ENCODE peak calls at places on chromosomes 7 and 10, in seven cellular contexts. One of them, this sample, is unnamed.

GRCh38 chr7:128066858-128067257 is 35.6 kb upstream of the LRRC4 start:
- DNase-seq in mesendoderm: peak
- DNase-seq in mesenchymal stem cell: no peak
- DNase-seq in H9: no peak
- DNase-seq in trophoblast cell: no peak
- DNase-seq in IMR-90: no peak
- DNase-seq in H1: no peak
- DNase-seq in this sample: no peak

GRCh38 chr10:113644185-113645120 is 19.4 kb downstream of the NRAP start:
- DNase-seq in IMR-90: peak
- DNase-seq in mesendoderm: peak
- DNase-seq in H9: no peak
- DNase-seq in trophoblast cell: peak
- DNase-seq in mesenchymal stem cell: peak
- DNase-seq in H1: no peak
- DNase-seq in this sample: no peak

GRCh38 chr7:131096267-131096927 is 231.3 kb upstream of the MKLN1 start:
- DNase-seq in H9: no peak
- DNase-seq in IMR-90: no peak
- DNase-seq in H1: no peak
- DNase-seq in mesendoderm: no peak
- DNase-seq in trophoblast cell: peak
- DNase-seq in mesenchymal stem cell: peak
- DNase-seq in this sample: no peak

GRCh38 chr10:13791483-13791882 is 204.7 kb downstream of the PRPF18 start:
- DNase-seq in H1: no peak
- DNase-seq in mesenchymal stem cell: no peak
- DNase-seq in H9: no peak
- DNase-seq in trophoblast cell: no peak
- DNase-seq in IMR-90: no peak
- DNase-seq in mesendoderm: no peak
- DNase-seq in this sample: no peak

GRCh38 chr10:128373071-128373749 is 247.0 kb upstream of the MKI67 start:
- DNase-seq in trophoblast cell: no peak
- DNase-seq in mesenchymal stem cell: no peak
- DNase-seq in IMR-90: no peak
- DNase-seq in mesendoderm: no peak
- DNase-seq in H1: no peak
- DNase-seq in H9: no peak
- DNase-seq in this sample: no peak

GRCh38 chr7:130276796-130277762 is 10.4 kb downstream of the CPA2 start:
- DNase-seq in trophoblast cell: no peak
- DNase-seq in H1: no peak
- DNase-seq in H9: no peak
- DNase-seq in IMR-90: peak
- DNase-seq in mesenchymal stem cell: peak
- DNase-seq in mesendoderm: no peak
- DNase-seq in this sample: no peak

GRCh38 chr10:112852308-112852707 is 97.7 kb upstream of the TCF7L2 start:
- DNase-seq in H9: no peak
- DNase-seq in mesenchymal stem cell: no peak
- DNase-seq in H1: no peak
- DNase-seq in trophoblast cell: peak
- DNase-seq in IMR-90: no peak
- DNase-seq in mesendoderm: no peak
- DNase-seq in this sample: no peak

GRCh38 chr7:75842836-75843446 is 29.3 kb upstream of the CCL24 start:
- DNase-seq in mesendoderm: peak
- DNase-seq in H9: no peak
- DNase-seq in H1: no peak
- DNase-seq in mesenchymal stem cell: peak
- DNase-seq in IMR-90: peak
- DNase-seq in trophoblast cell: peak
- DNase-seq in this sample: no peak

GRCh38 chr10:79246606-79247275 is 100.5 kb upstream of the PPIF start:
- DNase-seq in trophoblast cell: no peak
- DNase-seq in H1: no peak
- DNase-seq in IMR-90: no peak
- DNase-seq in mesenchymal stem cell: peak
- DNase-seq in H9: no peak
- DNase-seq in mesendoderm: no peak
- DNase-seq in this sample: no peak

GRCh38 chr7:50721160-50721559 is 61.5 kb downstream of the GRB10 start:
- DNase-seq in mesendoderm: no peak
- DNase-seq in H1: no peak
- DNase-seq in trophoblast cell: peak
- DNase-seq in H9: no peak
- DNase-seq in IMR-90: no peak
- DNase-seq in mesenchymal stem cell: no peak
- DNase-seq in this sample: no peak

GRCh38 chr10:70761031-70761601 is 24.1 kb downstream of the TBATA start:
- DNase-seq in mesenchymal stem cell: no peak
- DNase-seq in H9: peak
- DNase-seq in H1: peak
- DNase-seq in trophoblast cell: no peak
- DNase-seq in mesendoderm: peak
- DNase-seq in IMR-90: no peak
- DNase-seq in this sample: no peak

GRCh38 chr7:103524042-103524907 is 78.3 kb upstream of the SLC26A5 start:
- DNase-seq in mesenchymal stem cell: peak
- DNase-seq in trophoblast cell: peak
- DNase-seq in IMR-90: peak
- DNase-seq in H9: no peak
- DNase-seq in H1: no peak
- DNase-seq in mesendoderm: peak
- DNase-seq in this sample: peak

GRCh38 chr10:78571286-78571685 is 497.5 kb upstream of the ZMIZ1 start:
- DNase-seq in mesendoderm: no peak
- DNase-seq in trophoblast cell: no peak
- DNase-seq in H9: no peak
- DNase-seq in mesenchymal stem cell: no peak
- DNase-seq in H1: no peak
- DNase-seq in IMR-90: no peak
- DNase-seq in this sample: no peak

GRCh38 chr10:86224354-86225097 is 142.1 kb downstream of the GRID1 start:
- DNase-seq in H9: no peak
- DNase-seq in H1: no peak
- DNase-seq in mesendoderm: peak
- DNase-seq in trophoblast cell: no peak
- DNase-seq in mesenchymal stem cell: no peak
- DNase-seq in IMR-90: no peak
- DNase-seq in this sample: no peak

GRCh38 chr10:48491422-48492139 is 113.3 kb downstream of the ARHGAP22 start:
- DNase-seq in H9: no peak
- DNase-seq in mesenchymal stem cell: no peak
- DNase-seq in mesendoderm: no peak
- DNase-seq in H1: peak
- DNase-seq in trophoblast cell: no peak
- DNase-seq in IMR-90: no peak
- DNase-seq in this sample: no peak

GRCh38 chr7:72924748-72925545 is at the start of gene POM121:
- DNase-seq in IMR-90: peak
- DNase-seq in mesendoderm: peak
- DNase-seq in H1: peak
- DNase-seq in H9: peak
- DNase-seq in trophoblast cell: peak
- DNase-seq in mesenchymal stem cell: peak
- DNase-seq in this sample: peak

GRCh38 chr10:120386196-120386595 is 70.8 kb upstream of the PLPP4 start:
- DNase-seq in trophoblast cell: no peak
- DNase-seq in H9: no peak
- DNase-seq in IMR-90: no peak
- DNase-seq in mesendoderm: no peak
- DNase-seq in H1: no peak
- DNase-seq in mesenchymal stem cell: no peak
- DNase-seq in this sample: no peak

GRCh38 chr10:50603151-50603850 is 20.5 kb downstream of the SGMS1 start:
- DNase-seq in trophoblast cell: no peak
- DNase-seq in IMR-90: no peak
- DNase-seq in H9: no peak
- DNase-seq in mesenchymal stem cell: no peak
- DNase-seq in H1: no peak
- DNase-seq in mesendoderm: no peak
- DNase-seq in this sample: no peak

GRCh38 chr10:78716034-78716660 is 352.6 kb upstream of the ZMIZ1 start:
- DNase-seq in H9: no peak
- DNase-seq in mesendoderm: no peak
- DNase-seq in trophoblast cell: no peak
- DNase-seq in mesenchymal stem cell: no peak
- DNase-seq in H1: no peak
- DNase-seq in IMR-90: no peak
- DNase-seq in this sample: no peak

GRCh38 chr10:88466786-88467185 is 116.3 kb downstream of the RNLS start:
- DNase-seq in H1: no peak
- DNase-seq in mesenchymal stem cell: no peak
- DNase-seq in H9: no peak
- DNase-seq in IMR-90: no peak
- DNase-seq in trophoblast cell: no peak
- DNase-seq in mesendoderm: no peak
- DNase-seq in this sample: no peak

GRCh38 chr7:137790828-137791227 is 55.9 kb downstream of the DGKI start:
- DNase-seq in H1: no peak
- DNase-seq in IMR-90: no peak
- DNase-seq in trophoblast cell: no peak
- DNase-seq in H9: no peak
- DNase-seq in mesenchymal stem cell: no peak
- DNase-seq in mesendoderm: no peak
- DNase-seq in this sample: no peak

GRCh38 chr7:158979023-158979529 is 122.7 kb downstream of the DYNC2I1 start:
- DNase-seq in H9: no peak
- DNase-seq in mesenchymal stem cell: no peak
- DNase-seq in IMR-90: no peak
- DNase-seq in mesendoderm: no peak
- DNase-seq in trophoblast cell: no peak
- DNase-seq in H1: no peak
- DNase-seq in this sample: no peak

GRCh38 chr7:37448637-37449331 is at the start of gene ELMO1:
- DNase-seq in H9: peak
- DNase-seq in trophoblast cell: peak
- DNase-seq in mesenchymal stem cell: peak
- DNase-seq in mesendoderm: peak
- DNase-seq in H1: peak
- DNase-seq in IMR-90: peak
- DNase-seq in this sample: peak

GRCh38 chr7:37449621-37450020 is 957 bp upstream of the ELMO1 start:
- DNase-seq in H1: no peak
- DNase-seq in mesendoderm: no peak
- DNase-seq in H9: no peak
- DNase-seq in trophoblast cell: no peak
- DNase-seq in IMR-90: no peak
- DNase-seq in mesenchymal stem cell: no peak
- DNase-seq in this sample: no peak

GRCh38 chr7:37446371-37446770 is 2.3 kb downstream of the ELMO1 start:
- DNase-seq in trophoblast cell: peak
- DNase-seq in mesendoderm: no peak
- DNase-seq in mesenchymal stem cell: no peak
- DNase-seq in IMR-90: no peak
- DNase-seq in H1: no peak
- DNase-seq in H9: no peak
- DNase-seq in this sample: no peak

GRCh38 chr7:37450035-37450434 is 1.4 kb upstream of the ELMO1 start:
- DNase-seq in IMR-90: no peak
- DNase-seq in trophoblast cell: no peak
- DNase-seq in H1: no peak
- DNase-seq in mesenchymal stem cell: no peak
- DNase-seq in H9: no peak
- DNase-seq in mesendoderm: no peak
- DNase-seq in this sample: no peak

GRCh38 chr7:37448057-37448636 is 517 bp downstream of the ELMO1 start:
- DNase-seq in mesenchymal stem cell: no peak
- DNase-seq in IMR-90: no peak
- DNase-seq in H1: no peak
- DNase-seq in trophoblast cell: peak
- DNase-seq in H9: peak
- DNase-seq in mesendoderm: peak
- DNase-seq in this sample: no peak
- H3K23ac ChIP-seq in mesenchymal stem cell: no peak
- H3K23ac ChIP-seq in IMR-90: no peak
- H3K23ac ChIP-seq in H1: no peak
- H3K23ac ChIP-seq in trophoblast cell: no peak
- H3K23ac ChIP-seq in H9: no peak
- H3K23ac ChIP-seq in mesendoderm: peak
- H3K23ac ChIP-seq in this sample: no peak

GRCh38 chr10:28708921-28709461 is 31.7 kb downstream of the BAMBI start:
- DNase-seq in H1: no peak
- DNase-seq in mesenchymal stem cell: no peak
- DNase-seq in H9: no peak
- DNase-seq in trophoblast cell: no peak
- DNase-seq in mesendoderm: no peak
- DNase-seq in IMR-90: no peak
- DNase-seq in this sample: no peak

GRCh38 chr10:28710227-28710889 is 33.0 kb downstream of the BAMBI start:
- DNase-seq in trophoblast cell: no peak
- DNase-seq in IMR-90: no peak
- DNase-seq in H1: no peak
- DNase-seq in mesendoderm: no peak
- DNase-seq in H9: no peak
- DNase-seq in mesenchymal stem cell: peak
- DNase-seq in this sample: no peak

GRCh38 chr10:28713626-28714352 is 36.5 kb downstream of the BAMBI start:
- DNase-seq in H1: no peak
- DNase-seq in IMR-90: no peak
- DNase-seq in trophoblast cell: no peak
- DNase-seq in H9: no peak
- DNase-seq in mesenchymal stem cell: no peak
- DNase-seq in mesendoderm: no peak
- DNase-seq in this sample: no peak

GRCh38 chr10:28711776-28712175 is 34.5 kb downstream of the BAMBI start:
- DNase-seq in H9: no peak
- DNase-seq in mesenchymal stem cell: no peak
- DNase-seq in trophoblast cell: peak
- DNase-seq in H1: no peak
- DNase-seq in mesendoderm: no peak
- DNase-seq in IMR-90: no peak
- DNase-seq in this sample: no peak

GRCh38 chr10:28711079-28711478 is 33.8 kb downstream of the BAMBI start:
- DNase-seq in trophoblast cell: peak
- DNase-seq in mesendoderm: no peak
- DNase-seq in H1: no peak
- DNase-seq in H9: no peak
- DNase-seq in IMR-90: no peak
- DNase-seq in mesenchymal stem cell: no peak
- DNase-seq in this sample: no peak
- H3K23ac ChIP-seq in trophoblast cell: no peak
- H3K23ac ChIP-seq in mesendoderm: no peak
- H3K23ac ChIP-seq in H1: no peak
- H3K23ac ChIP-seq in H9: no peak
- H3K23ac ChIP-seq in IMR-90: no peak
- H3K23ac ChIP-seq in mesenchymal stem cell: no peak
- H3K23ac ChIP-seq in this sample: no peak

GRCh38 chr7:151761957-151762356 is 115.0 kb downstream of the PRKAG2 start:
- DNase-seq in IMR-90: no peak
- DNase-seq in trophoblast cell: peak
- DNase-seq in mesenchymal stem cell: no peak
- DNase-seq in mesendoderm: no peak
- DNase-seq in H9: no peak
- DNase-seq in H1: no peak
- DNase-seq in this sample: no peak
- H3K23ac ChIP-seq in IMR-90: no peak
- H3K23ac ChIP-seq in trophoblast cell: no peak
- H3K23ac ChIP-seq in mesenchymal stem cell: no peak
- H3K23ac ChIP-seq in mesendoderm: no peak
- H3K23ac ChIP-seq in H9: no peak
- H3K23ac ChIP-seq in H1: no peak
- H3K23ac ChIP-seq in this sample: no peak

GRCh38 chr7:95811846-95812445 is 39.6 kb downstream of the DYNC1I1 start:
- DNase-seq in H1: no peak
- DNase-seq in trophoblast cell: no peak
- DNase-seq in mesendoderm: no peak
- DNase-seq in mesenchymal stem cell: no peak
- DNase-seq in IMR-90: no peak
- DNase-seq in H9: no peak
- DNase-seq in this sample: no peak
- H3K23ac ChIP-seq in H1: no peak
- H3K23ac ChIP-seq in trophoblast cell: no peak
- H3K23ac ChIP-seq in mesendoderm: no peak
- H3K23ac ChIP-seq in mesenchymal stem cell: no peak
- H3K23ac ChIP-seq in IMR-90: no peak
- H3K23ac ChIP-seq in H9: no peak
- H3K23ac ChIP-seq in this sample: no peak